ENCODE peak calls at places on chromosome 4, in nine cellular contexts. J is brain microvascular endothelial cell, A is GM04504, M is iris pigment epithelial cell, P is epithelial cell of esophagus, I is BJ, H is iPS-NIHi11, F is SHP77, C is HCEC 1CT. T is an unnamed sample.

GRCh38 chr4:21656832-21657231 is 291.7 kb downstream of the KCNIP4 start:
- DNase-seq in F (no peak), M (peak), P (peak), J (peak), H (no peak), A (peak), C (no peak), I (peak), T (peak)

GRCh38 chr4:47930971-47931804 is 16.8 kb upstream of the NFXL1 start:
- DNase-seq in F (no peak), J (peak), I (no peak), H (no peak), M (peak), P (peak), C (peak), A (no peak), T (peak)

GRCh38 chr4:61924131-61924530 is 724.0 kb downstream of the ADGRL3 start:
- DNase-seq in H (no peak), M (no peak), F (no peak), A (no peak), J (no peak), C (no peak), P (no peak), I (no peak), T (no peak)

GRCh38 chr4:76147454-76148141 is 599 bp downstream of the NUP54 start:
- DNase-seq in I (peak), M (peak), C (peak), H (peak), P (peak), J (peak), A (peak), F (peak), T (peak)

GRCh38 chr4:156396534-156396933 is 442.9 kb upstream of the CTSO start:
- DNase-seq in C (no peak), M (no peak), P (peak), I (no peak), J (no peak), H (no peak), A (no peak), F (no peak), T (no peak)

GRCh38 chr4:38368612-38369011 is 295.4 kb upstream of the KLF3 start:
- DNase-seq in A (no peak), F (no peak), M (peak), I (no peak), C (no peak), H (no peak), J (peak), P (peak), T (peak)

GRCh38 chr4:150725957-150726523 is 144.1 kb downstream of the MAB21L2 start:
- DNase-seq in J (no peak), I (no peak), H (no peak), F (no peak), A (no peak), P (no peak), M (no peak), C (no peak), T (no peak)

GRCh38 chr4:144716778-144717177 is 70.8 kb downstream of the HHIP start:
- DNase-seq in F (no peak), C (peak), M (no peak), P (peak), A (no peak), I (no peak), J (no peak), H (no peak), T (peak)

GRCh38 chr4:165016971-165017370 is 14.8 kb upstream of the TRIM60 start:
- DNase-seq in J (no peak), H (peak), F (no peak), P (peak), M (peak), C (peak), A (no peak), I (no peak), T (no peak)

GRCh38 chr4:123340381-123340701 is 56.3 kb upstream of the SPRY1 start:
- DNase-seq in M (peak), J (peak), P (peak), I (peak), A (peak), C (peak), F (no peak), H (no peak), T (peak)

GRCh38 chr4:118849867-118850812 is 14.2 kb upstream of the SEC24D start:
- DNase-seq in J (no peak), C (no peak), I (no peak), F (no peak), A (no peak), P (peak), M (peak), H (peak), T (peak)

GRCh38 chr4:8860096-8860891 is 11.3 kb downstream of the HMX1 start:
- DNase-seq in P (no peak), J (no peak), I (no peak), A (no peak), H (no peak), F (no peak), M (no peak), C (no peak), T (no peak)

GRCh38 chr4:38869511-38869910 is 1.9 kb downstream of the FAM114A1 start:
- DNase-seq in H (no peak), P (no peak), I (no peak), J (no peak), A (no peak), C (no peak), F (no peak), M (no peak), T (no peak)

GRCh38 chr4:98919996-98920395 is 8.9 kb downstream of the EIF4E start:
- DNase-seq in J (no peak), C (no peak), M (peak), H (no peak), A (no peak), P (peak), I (no peak), F (no peak), T (peak)

GRCh38 chr4:186486172-186486571 is 69.2 kb downstream of the MTNR1A start:
- DNase-seq in J (no peak), A (no peak), F (no peak), C (no peak), M (no peak), P (no peak), H (no peak), I (no peak), T (peak)

GRCh38 chr4:153005914-153006381 is 69.8 kb downstream of the FHDC1 start:
- DNase-seq in A (no peak), F (no peak), H (no peak), J (no peak), C (no peak), I (no peak), P (no peak), M (no peak), T (no peak)

GRCh38 chr4:2338754-2339457 is 77.0 kb upstream of the MXD4 start:
- DNase-seq in F (no peak), I (no peak), M (no peak), C (no peak), J (no peak), P (no peak), A (no peak), H (no peak), T (no peak)

GRCh38 chr4:33270403-33270802 is 2550.2 kb downstream of the PCDH7 start:
- DNase-seq in M (no peak), I (no peak), A (no peak), J (no peak), F (no peak), H (no peak), P (no peak), C (no peak), T (no peak)